ENCODE peak calls at places on chromosomes 11 and 22, in four cellular contexts. One of them, this sample, is unnamed.

GRCh38 chr11:134202661-134203060 is 21.1 kb downstream of the NCAPD3 start:
- DNase-seq in K562: no peak
- DNase-seq in aorta: no peak
- DNase-seq in astrocyte: no peak
- DNase-seq in this sample: no peak

GRCh38 chr11:131682373-131683015 is 312.1 kb downstream of the NTM start:
- DNase-seq in astrocyte: no peak
- DNase-seq in aorta: no peak
- DNase-seq in K562: no peak
- DNase-seq in this sample: no peak

GRCh38 chr22:17880020-17880419 is 105.8 kb upstream of the BID start:
- DNase-seq in aorta: no peak
- DNase-seq in astrocyte: no peak
- DNase-seq in K562: no peak
- DNase-seq in this sample: no peak

GRCh38 chr11:132126973-132127900 is 756.8 kb downstream of the NTM start:
- DNase-seq in aorta: no peak
- DNase-seq in astrocyte: peak; percentile 86
- DNase-seq in K562: no peak
- DNase-seq in this sample: no peak

GRCh38 chr22:36227806-36228205 is 11.5 kb downstream of the APOL2 start:
- DNase-seq in astrocyte: no peak
- DNase-seq in aorta: no peak
- DNase-seq in K562: no peak
- DNase-seq in this sample: no peak

GRCh38 chr22:20520093-20520511 is 12.7 kb downstream of the MED15 start:
- DNase-seq in aorta: no peak
- DNase-seq in astrocyte: peak; percentile 47
- DNase-seq in K562: no peak
- DNase-seq in this sample: no peak

GRCh38 chr11:9754041-9754471 is 90.2 kb downstream of the SWAP70 start:
- DNase-seq in astrocyte: no peak
- DNase-seq in aorta: no peak
- DNase-seq in K562: no peak
- DNase-seq in this sample: no peak

GRCh38 chr11:107562647-107563208 is 2.8 kb downstream of the ALKBH8 start:
- DNase-seq in K562: no peak
- DNase-seq in astrocyte: peak; percentile 91
- DNase-seq in aorta: no peak
- DNase-seq in this sample: no peak

GRCh38 chr11:122696662-122697061 is 41.1 kb downstream of the UBASH3B start:
- DNase-seq in K562: peak; percentile 10
- DNase-seq in aorta: no peak
- DNase-seq in astrocyte: no peak
- DNase-seq in this sample: peak; percentile 71

GRCh38 chr22:26674211-26675190 is 17.1 kb downstream of the MIAT start:
- DNase-seq in K562: no peak
- DNase-seq in astrocyte: no peak
- DNase-seq in aorta: no peak
- DNase-seq in this sample: no peak

GRCh38 chr11:17197431-17197898 is 10.3 kb downstream of the PIK3C2A start:
- DNase-seq in aorta: no peak
- DNase-seq in astrocyte: peak; percentile 36
- DNase-seq in K562: no peak
- DNase-seq in this sample: no peak

GRCh38 chr22:35367331-35367886 is 13.5 kb upstream of the HMOX1 start:
- DNase-seq in K562: no peak
- DNase-seq in aorta: no peak
- DNase-seq in astrocyte: no peak
- DNase-seq in this sample: no peak

GRCh38 chr22:48452766-48453165 is 1374.9 kb downstream of the BRD1 start:
- DNase-seq in K562: no peak
- DNase-seq in aorta: no peak
- DNase-seq in astrocyte: no peak
- DNase-seq in this sample: no peak

GRCh38 chr11:66325140-66325754 is 8.4 kb upstream of the CD248 start:
- DNase-seq in aorta: no peak
- DNase-seq in K562: no peak
- DNase-seq in astrocyte: no peak
- DNase-seq in this sample: no peak

GRCh38 chr11:28713850-28714249 is 605.7 kb downstream of the METTL15 start:
- DNase-seq in K562: no peak
- DNase-seq in aorta: no peak
- DNase-seq in astrocyte: no peak
- DNase-seq in this sample: no peak

GRCh38 chr11:1862588-1863351 is 9.9 kb downstream of the LSP1 start:
- DNase-seq in astrocyte: peak; percentile 72
- DNase-seq in aorta: peak; percentile 78
- DNase-seq in K562: no peak
- DNase-seq in this sample: no peak

GRCh38 chr11:31995031-31995430 is 95.8 kb upstream of the RCN1 start:
- DNase-seq in aorta: no peak
- DNase-seq in astrocyte: no peak
- DNase-seq in K562: no peak
- DNase-seq in this sample: no peak

GRCh38 chr22:36331306-36331911 is 56.4 kb downstream of the MYH9 start:
- DNase-seq in K562: peak; percentile 64
- DNase-seq in aorta: peak; percentile 93
- DNase-seq in astrocyte: peak; percentile 96
- DNase-seq in this sample: peak; percentile 42

DNA sequence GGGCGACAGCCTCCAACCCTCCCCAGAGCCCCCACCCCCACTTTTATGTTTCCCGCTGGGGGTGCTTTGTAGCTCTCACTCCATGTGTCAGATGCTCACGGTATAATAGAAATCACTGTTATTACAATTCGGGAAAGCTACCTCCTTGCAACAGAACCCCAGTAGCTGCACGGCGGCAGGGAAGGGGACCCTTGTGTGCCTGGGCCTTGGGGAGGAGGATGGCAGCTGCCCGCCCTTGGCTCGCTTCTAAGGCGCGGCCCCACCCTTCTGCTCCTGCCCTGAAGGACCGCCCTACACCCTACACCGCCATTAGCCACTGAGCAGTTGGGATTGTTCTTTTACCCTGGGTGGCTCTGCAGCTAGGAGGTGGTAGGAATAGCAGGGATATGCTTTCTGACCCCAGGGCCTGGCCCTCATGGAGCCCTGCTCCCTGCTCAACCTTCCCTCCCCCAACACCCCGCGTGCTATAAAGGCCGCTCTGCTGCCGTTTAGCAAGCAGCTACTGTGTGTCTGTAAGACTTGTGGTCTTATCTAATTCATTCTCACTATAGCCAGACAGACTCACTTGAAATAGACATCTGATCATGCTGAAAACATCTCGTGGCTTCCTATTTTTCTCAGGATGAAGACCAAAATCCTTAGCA is 219.7 kb downstream of the CEP164 start:
- DNase-seq in aorta: peak; percentile 53
- DNase-seq in astrocyte: no peak
- DNase-seq in K562: no peak
- DNase-seq in this sample: no peak
- H3K27me3 ChIP-seq in aorta: no peaks in the 10 kb centered on the region
- H3K27me3 ChIP-seq in astrocyte: peaks cover 3% of the 10 kb centered on the region
- H3K27me3 ChIP-seq in K562: peaks cover 76% of the 10 kb centered on the region
- H3K27me3 ChIP-seq in this sample: no peaks in the 10 kb centered on the region

DNA sequence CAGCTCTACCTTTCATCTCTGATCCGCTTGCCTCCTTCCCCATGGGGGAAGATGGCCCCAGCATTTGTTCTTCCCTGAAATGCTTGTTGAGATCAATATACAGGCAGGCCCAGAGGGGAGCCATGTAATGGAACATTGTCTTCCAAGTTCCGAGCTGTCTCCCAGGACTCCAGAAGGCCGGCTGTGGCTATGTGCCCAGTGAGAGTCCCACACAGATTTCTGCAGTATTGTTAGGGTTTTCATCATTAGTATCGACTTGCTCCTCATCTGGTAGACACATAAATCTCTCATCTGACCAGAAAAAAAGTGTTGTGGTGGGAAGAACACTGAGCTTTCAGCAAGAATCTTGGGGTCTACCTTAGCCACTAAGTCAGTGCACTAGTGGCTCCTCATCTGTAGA is 163.4 kb downstream of the TRIM29 start:
- DNase-seq in astrocyte: no peak
- DNase-seq in aorta: no peak
- DNase-seq in K562: no peak
- DNase-seq in this sample: no peak
- H3K27me3 ChIP-seq in astrocyte: peaks cover 9% of the 10 kb centered on the region
- H3K27me3 ChIP-seq in aorta: no peaks in the 10 kb centered on the region
- H3K27me3 ChIP-seq in K562: peaks cover 40% of the 10 kb centered on the region
- H3K27me3 ChIP-seq in this sample: no peaks in the 10 kb centered on the region

DNA sequence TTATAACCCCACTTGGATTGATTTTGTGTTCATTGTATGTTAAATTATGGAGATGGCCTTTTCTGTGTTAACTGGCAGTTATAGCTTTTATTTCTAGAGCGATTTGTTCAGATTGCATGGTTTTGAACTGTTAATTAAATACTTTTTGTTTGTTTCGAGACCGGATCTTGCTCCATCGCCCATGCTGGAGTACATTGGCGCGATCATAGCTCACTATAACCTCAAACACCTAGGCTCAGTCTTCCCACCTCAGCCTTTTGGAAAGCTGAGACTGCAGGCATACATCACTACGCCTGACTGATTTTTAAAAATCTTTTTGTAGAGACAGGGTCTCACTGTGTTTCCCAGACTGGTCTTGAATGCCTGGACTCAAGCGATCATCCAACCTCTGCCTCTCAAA is 77.0 kb downstream of the FAM83F start:
- DNase-seq in K562: no peak
- DNase-seq in astrocyte: no peak
- DNase-seq in aorta: no peak
- DNase-seq in this sample: no peak
- H3K27me3 ChIP-seq in K562: no peaks in the 10 kb centered on the region
- H3K27me3 ChIP-seq in astrocyte: no peaks in the 10 kb centered on the region
- H3K27me3 ChIP-seq in aorta: no peaks in the 10 kb centered on the region
- H3K27me3 ChIP-seq in this sample: no peaks in the 10 kb centered on the region

DNA sequence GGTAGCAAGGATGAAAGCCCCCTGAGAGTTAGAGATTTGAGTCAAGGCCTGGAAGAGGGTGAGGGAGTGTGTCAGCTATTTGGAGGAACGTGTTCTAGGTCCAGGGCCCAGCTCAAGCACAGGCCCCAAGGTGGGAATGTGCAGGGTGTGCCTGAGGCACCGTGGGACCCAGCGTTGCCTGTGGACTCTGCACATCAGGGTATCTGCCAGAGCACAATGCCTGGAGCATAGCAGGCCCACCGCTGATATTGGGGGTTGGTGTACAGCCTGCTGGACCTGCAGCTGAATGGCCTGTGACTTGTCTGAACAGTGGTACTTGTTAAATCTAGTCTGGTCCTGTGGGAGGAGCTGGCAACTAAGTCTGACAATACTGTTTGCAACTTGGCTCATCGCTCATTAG is 131.7 kb downstream of the GRIK4 start:
- DNase-seq in K562: no peak
- DNase-seq in astrocyte: no peak
- DNase-seq in aorta: no peak
- DNase-seq in this sample: no peak
- H3K27me3 ChIP-seq in K562: peaks cover 40% of the 10 kb centered on the region
- H3K27me3 ChIP-seq in astrocyte: peaks cover 27% of the 10 kb centered on the region
- H3K27me3 ChIP-seq in aorta: peaks cover 2% of the 10 kb centered on the region
- H3K27me3 ChIP-seq in this sample: no peaks in the 10 kb centered on the region

GRCh38 chr11:44725016-44725651 is 1.6 kb upstream of the TSPAN18 start:
- DNase-seq in aorta: no peak
- DNase-seq in astrocyte: no peak
- DNase-seq in K562: no peak
- DNase-seq in this sample: no peak
- H3K27me3 ChIP-seq in aorta: no peaks in the 10 kb centered on the region
- H3K27me3 ChIP-seq in astrocyte: peaks cover 27% of the 10 kb centered on the region
- H3K27me3 ChIP-seq in K562: peaks cover 57% of the 10 kb centered on the region
- H3K27me3 ChIP-seq in this sample: no peaks in the 10 kb centered on the region

This sample was measured in naive thymus-derived CD4-positive, alpha-beta T cell.